ENCODE peak calls at places on chromosomes 3 and 15, in eight cellular contexts. One of them, this sample, is unnamed.
A peak's percentile ranks its signal among the peaks of the same experiment; 100 is the strongest.

GRCh38 chr3:3172627-3173026 is 6.9 kb downstream of the CRBN start:
- DNase-seq in AG10803: no peak
- DNase-seq in mesenchymal stem cell: no peak
- DNase-seq in cardiac fibroblast: no peak
- DNase-seq in fibroblast of mammary gland: no peak
- DNase-seq in tibial artery: no peak
- DNase-seq in foreskin fibroblast: no peak
- DNase-seq in OCI-LY7: no peak
- DNase-seq in this sample: no peak

GRCh38 chr3:159253860-159254259 is 452.0 kb downstream of the MFSD1 start:
- DNase-seq in fibroblast of mammary gland: peak; percentile 27
- DNase-seq in foreskin fibroblast: no peak
- DNase-seq in mesenchymal stem cell: no peak
- DNase-seq in cardiac fibroblast: no peak
- DNase-seq in AG10803: no peak
- DNase-seq in tibial artery: no peak
- DNase-seq in OCI-LY7: no peak
- DNase-seq in this sample: no peak

GRCh38 chr3:150911780-150912179 is 6.5 kb upstream of the MINDY4B start:
- DNase-seq in mesenchymal stem cell: no peak
- DNase-seq in foreskin fibroblast: no peak
- DNase-seq in AG10803: no peak
- DNase-seq in tibial artery: no peak
- DNase-seq in fibroblast of mammary gland: no peak
- DNase-seq in OCI-LY7: no peak
- DNase-seq in cardiac fibroblast: no peak
- DNase-seq in this sample: no peak

GRCh38 chr3:66439666-66440344 is 61.0 kb downstream of the LRIG1 start:
- DNase-seq in AG10803: no peak
- DNase-seq in cardiac fibroblast: no peak
- DNase-seq in foreskin fibroblast: no peak
- DNase-seq in tibial artery: no peak
- DNase-seq in OCI-LY7: peak; percentile 50
- DNase-seq in fibroblast of mammary gland: no peak
- DNase-seq in mesenchymal stem cell: no peak
- DNase-seq in this sample: no peak

GRCh38 chr3:30135190-30135589 is 471.2 kb upstream of the TGFBR2 start:
- DNase-seq in foreskin fibroblast: no peak
- DNase-seq in fibroblast of mammary gland: peak; percentile 35
- DNase-seq in OCI-LY7: peak; percentile 22
- DNase-seq in AG10803: peak; percentile 57
- DNase-seq in mesenchymal stem cell: peak; percentile 7
- DNase-seq in cardiac fibroblast: no peak
- DNase-seq in tibial artery: no peak
- DNase-seq in this sample: no peak

GRCh38 chr3:29758108-29759020 is 477.5 kb downstream of the RBMS3 start:
- DNase-seq in mesenchymal stem cell: peak; percentile 89
- DNase-seq in AG10803: peak; percentile 92
- DNase-seq in foreskin fibroblast: peak; percentile 75
- DNase-seq in fibroblast of mammary gland: peak; percentile 97
- DNase-seq in cardiac fibroblast: peak; percentile 95
- DNase-seq in tibial artery: no peak
- DNase-seq in OCI-LY7: no peak
- DNase-seq in this sample: peak; percentile 83

GRCh38 chr3:177134166-177134565 is 63.1 kb downstream of the TBL1XR1 start:
- DNase-seq in tibial artery: no peak
- DNase-seq in AG10803: peak; percentile 25
- DNase-seq in cardiac fibroblast: peak; percentile 34
- DNase-seq in foreskin fibroblast: no peak
- DNase-seq in OCI-LY7: no peak
- DNase-seq in mesenchymal stem cell: peak; percentile 29
- DNase-seq in fibroblast of mammary gland: peak; percentile 37
- DNase-seq in this sample: no peak

GRCh38 chr3:17231537-17232261 is 346.9 kb downstream of the PLCL2 start:
- DNase-seq in fibroblast of mammary gland: no peak
- DNase-seq in tibial artery: no peak
- DNase-seq in foreskin fibroblast: no peak
- DNase-seq in AG10803: no peak
- DNase-seq in OCI-LY7: peak; percentile 20
- DNase-seq in mesenchymal stem cell: no peak
- DNase-seq in cardiac fibroblast: no peak
- DNase-seq in this sample: no peak

GRCh38 chr3:187207624-187208023 is 10.3 kb downstream of the RTP1 start:
- DNase-seq in tibial artery: no peak
- DNase-seq in fibroblast of mammary gland: no peak
- DNase-seq in foreskin fibroblast: no peak
- DNase-seq in mesenchymal stem cell: no peak
- DNase-seq in cardiac fibroblast: no peak
- DNase-seq in AG10803: peak; percentile 75
- DNase-seq in OCI-LY7: no peak
- DNase-seq in this sample: no peak

GRCh38 chr15:78000089-78000926 is 77.2 kb downstream of the TBC1D2B start:
- DNase-seq in OCI-LY7: peak; percentile 90
- DNase-seq in fibroblast of mammary gland: peak; percentile 58
- DNase-seq in mesenchymal stem cell: peak; percentile 66
- DNase-seq in foreskin fibroblast: peak; percentile 25
- DNase-seq in AG10803: peak; percentile 16
- DNase-seq in tibial artery: peak; percentile 74
- DNase-seq in cardiac fibroblast: peak; percentile 62
- DNase-seq in this sample: peak; percentile 36

GRCh38 chr3:10467904-10468610 is 37.3 kb downstream of the ATP2B2 start:
- DNase-seq in OCI-LY7: no peak
- DNase-seq in mesenchymal stem cell: no peak
- DNase-seq in foreskin fibroblast: no peak
- DNase-seq in fibroblast of mammary gland: no peak
- DNase-seq in tibial artery: no peak
- DNase-seq in AG10803: no peak
- DNase-seq in cardiac fibroblast: no peak
- DNase-seq in this sample: peak; percentile 39

GRCh38 chr3:33775363-33775762 is 23.1 kb upstream of the PDCD6IP start:
- DNase-seq in AG10803: no peak
- DNase-seq in cardiac fibroblast: no peak
- DNase-seq in fibroblast of mammary gland: no peak
- DNase-seq in foreskin fibroblast: no peak
- DNase-seq in mesenchymal stem cell: no peak
- DNase-seq in OCI-LY7: no peak
- DNase-seq in tibial artery: no peak
- DNase-seq in this sample: no peak

GRCh38 chr3:33380653-33381052 is 59.6 kb downstream of the UBP1 start:
- DNase-seq in cardiac fibroblast: no peak
- DNase-seq in OCI-LY7: no peak
- DNase-seq in foreskin fibroblast: no peak
- DNase-seq in fibroblast of mammary gland: no peak
- DNase-seq in mesenchymal stem cell: no peak
- DNase-seq in tibial artery: no peak
- DNase-seq in AG10803: no peak
- DNase-seq in this sample: no peak

GRCh38 chr15:40501487-40501886 is 30.7 kb downstream of the CHST14 start:
- DNase-seq in tibial artery: no peak
- DNase-seq in fibroblast of mammary gland: peak; percentile 30
- DNase-seq in cardiac fibroblast: no peak
- DNase-seq in OCI-LY7: no peak
- DNase-seq in mesenchymal stem cell: no peak
- DNase-seq in AG10803: no peak
- DNase-seq in foreskin fibroblast: no peak
- DNase-seq in this sample: no peak

GRCh38 chr3:106176734-106177133 is 307.9 kb upstream of the CBLB start:
- DNase-seq in tibial artery: no peak
- DNase-seq in fibroblast of mammary gland: peak; percentile 12
- DNase-seq in AG10803: peak; percentile 12
- DNase-seq in mesenchymal stem cell: peak; percentile 53
- DNase-seq in cardiac fibroblast: peak; percentile 36
- DNase-seq in foreskin fibroblast: no peak
- DNase-seq in OCI-LY7: no peak
- DNase-seq in this sample: no peak

GRCh38 chr3:120094776-120095225 is 554 bp upstream of the GSK3B start:
- DNase-seq in fibroblast of mammary gland: peak; percentile 100
- DNase-seq in foreskin fibroblast: peak; percentile 100
- DNase-seq in OCI-LY7: peak; percentile 98
- DNase-seq in cardiac fibroblast: peak; percentile 100
- DNase-seq in AG10803: peak; percentile 100
- DNase-seq in tibial artery: peak; percentile 100
- DNase-seq in mesenchymal stem cell: peak; percentile 100
- DNase-seq in this sample: peak; percentile 100

DNA sequence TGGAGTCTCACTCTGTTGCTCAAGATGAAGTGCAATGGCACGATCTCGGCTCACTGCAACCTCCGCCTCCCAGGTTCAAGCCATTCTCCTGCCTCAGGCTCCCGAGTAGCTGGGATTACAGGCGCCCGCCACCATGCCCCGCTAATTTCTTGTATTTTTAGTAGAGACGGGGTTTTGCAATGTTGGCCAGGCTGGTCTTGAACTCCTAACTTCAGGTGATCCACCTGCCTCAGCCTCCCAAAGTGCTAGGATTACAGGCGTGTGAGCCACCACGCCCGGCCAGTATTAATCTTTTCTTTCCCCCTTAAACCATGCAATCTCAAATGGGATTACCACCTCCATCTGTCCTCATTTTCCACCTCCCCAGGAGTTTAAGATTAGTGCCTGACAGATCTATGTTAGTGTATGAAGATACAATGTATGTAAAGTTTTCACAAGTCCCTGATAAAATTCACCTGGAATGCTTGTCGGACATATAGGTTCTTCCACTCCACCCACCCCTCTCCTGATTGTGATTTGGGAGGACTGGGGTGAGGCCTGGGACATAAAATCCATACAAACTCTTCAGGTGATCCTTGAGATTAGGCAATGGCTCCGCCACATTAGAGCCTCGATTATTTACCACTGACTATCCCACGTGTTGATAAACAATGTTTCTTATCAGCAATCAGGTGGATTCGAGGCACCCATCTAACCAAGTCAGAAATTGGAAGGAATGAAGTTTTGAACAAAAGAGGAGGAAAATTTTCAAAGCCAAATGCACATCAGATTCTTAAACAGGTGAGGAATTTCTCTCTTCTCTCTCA is 1.2 kb downstream of the PARL start:
- DNase-seq in mesenchymal stem cell: no peak
- DNase-seq in fibroblast of mammary gland: no peak
- DNase-seq in tibial artery: no peak
- DNase-seq in foreskin fibroblast: no peak
- DNase-seq in cardiac fibroblast: no peak
- DNase-seq in AG10803: no peak
- DNase-seq in OCI-LY7: no peak
- DNase-seq in this sample: no peak
- H3K4me3 ChIP-seq in mesenchymal stem cell: no peak overlapping the region
- H3K4me3 ChIP-seq in fibroblast of mammary gland: peak overlapping the region; percentile 93
- H3K4me3 ChIP-seq in tibial artery: peak overlapping the region; percentile 92
- H3K4me3 ChIP-seq in foreskin fibroblast: peak overlapping the region; percentile 99
- H3K4me3 ChIP-seq in cardiac fibroblast: peak overlapping the region; percentile 97
- H3K4me3 ChIP-seq in AG10803: peak overlapping the region; percentile 95
- H3K4me3 ChIP-seq in OCI-LY7: peak overlapping the region; percentile 76
- H3K4me3 ChIP-seq in this sample: peak overlapping the region; percentile 78

GRCh38 chr3:154799801-154800200 is 280.3 kb upstream of the MME start:
- DNase-seq in mesenchymal stem cell: peak; percentile 40
- DNase-seq in AG10803: peak; percentile 35
- DNase-seq in fibroblast of mammary gland: peak; percentile 58
- DNase-seq in foreskin fibroblast: peak; percentile 34
- DNase-seq in OCI-LY7: no peak
- DNase-seq in cardiac fibroblast: peak; percentile 28
- DNase-seq in tibial artery: no peak
- DNase-seq in this sample: no peak
- H3K4me3 ChIP-seq in mesenchymal stem cell: no peak overlapping the region
- H3K4me3 ChIP-seq in AG10803: no peak overlapping the region
- H3K4me3 ChIP-seq in fibroblast of mammary gland: no peak overlapping the region
- H3K4me3 ChIP-seq in foreskin fibroblast: no peak overlapping the region
- H3K4me3 ChIP-seq in OCI-LY7: no peak overlapping the region
- H3K4me3 ChIP-seq in cardiac fibroblast: no peak overlapping the region
- H3K4me3 ChIP-seq in tibial artery: no peak overlapping the region
- H3K4me3 ChIP-seq in this sample: no peak overlapping the region

DNA sequence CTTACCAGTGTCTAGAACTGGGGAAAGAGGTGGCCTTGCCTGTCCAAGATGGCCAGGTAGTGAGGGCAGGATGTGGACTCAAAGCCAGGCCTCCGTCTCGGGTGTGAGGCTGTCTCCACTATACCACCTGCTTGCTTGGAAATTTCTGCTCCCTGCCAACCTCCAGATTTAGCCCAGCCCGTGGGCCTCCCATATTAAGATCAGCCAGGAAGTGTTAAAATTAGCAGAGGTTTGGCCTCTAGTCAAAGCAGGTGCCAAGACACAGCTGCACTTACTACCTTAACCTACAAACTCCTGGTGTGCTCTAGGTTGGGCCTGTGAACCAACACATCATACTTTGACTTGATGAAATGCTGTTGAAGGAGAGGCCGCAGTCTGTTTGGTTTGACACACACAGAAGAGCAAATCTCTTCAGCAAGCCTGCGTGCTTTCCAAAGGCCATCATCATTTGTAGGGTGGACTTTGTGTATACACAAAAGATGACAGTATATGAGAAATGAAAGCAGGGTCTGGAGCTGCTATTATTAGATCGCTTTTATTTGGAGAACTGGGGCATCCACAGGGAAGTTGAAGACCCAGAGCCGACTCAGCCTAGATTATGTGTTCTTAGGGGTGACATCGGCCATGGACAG is 206.5 kb downstream of the XXYLT1 start:
- DNase-seq in tibial artery: no peak
- DNase-seq in foreskin fibroblast: no peak
- DNase-seq in fibroblast of mammary gland: no peak
- DNase-seq in cardiac fibroblast: no peak
- DNase-seq in AG10803: no peak
- DNase-seq in OCI-LY7: peak; percentile 80
- DNase-seq in mesenchymal stem cell: no peak
- DNase-seq in this sample: no peak
- H3K4me3 ChIP-seq in tibial artery: no peak overlapping the region
- H3K4me3 ChIP-seq in foreskin fibroblast: no peak overlapping the region
- H3K4me3 ChIP-seq in fibroblast of mammary gland: no peak overlapping the region
- H3K4me3 ChIP-seq in cardiac fibroblast: no peak overlapping the region
- H3K4me3 ChIP-seq in AG10803: no peak overlapping the region
- H3K4me3 ChIP-seq in OCI-LY7: peak overlapping the region; percentile 20
- H3K4me3 ChIP-seq in mesenchymal stem cell: no peak overlapping the region
- H3K4me3 ChIP-seq in this sample: no peak overlapping the region

GRCh38 chr15:84956199-84956598 is 25.5 kb upstream of the PDE8A start:
- DNase-seq in foreskin fibroblast: no peak
- DNase-seq in tibial artery: no peak
- DNase-seq in fibroblast of mammary gland: no peak
- DNase-seq in cardiac fibroblast: no peak
- DNase-seq in mesenchymal stem cell: no peak
- DNase-seq in AG10803: no peak
- DNase-seq in OCI-LY7: no peak
- DNase-seq in this sample: no peak

GRCh38 chr15:84953726-84954125 is 27.9 kb upstream of the PDE8A start:
- DNase-seq in OCI-LY7: no peak
- DNase-seq in cardiac fibroblast: no peak
- DNase-seq in fibroblast of mammary gland: no peak
- DNase-seq in mesenchymal stem cell: no peak
- DNase-seq in foreskin fibroblast: no peak
- DNase-seq in AG10803: no peak
- DNase-seq in tibial artery: no peak
- DNase-seq in this sample: no peak

GRCh38 chr15:84950570-84951111 is 31.0 kb upstream of the PDE8A start:
- DNase-seq in tibial artery: no peak
- DNase-seq in OCI-LY7: no peak
- DNase-seq in fibroblast of mammary gland: no peak
- DNase-seq in AG10803: no peak
- DNase-seq in mesenchymal stem cell: no peak
- DNase-seq in cardiac fibroblast: no peak
- DNase-seq in foreskin fibroblast: no peak
- DNase-seq in this sample: no peak

GRCh38 chr15:84953136-84953535 is 28.5 kb upstream of the PDE8A start:
- DNase-seq in fibroblast of mammary gland: peak; percentile 29
- DNase-seq in foreskin fibroblast: no peak
- DNase-seq in mesenchymal stem cell: peak; percentile 46
- DNase-seq in AG10803: peak; percentile 19
- DNase-seq in tibial artery: no peak
- DNase-seq in OCI-LY7: no peak
- DNase-seq in cardiac fibroblast: no peak
- DNase-seq in this sample: no peak

GRCh38 chr15:84955089-84955848 is 26.4 kb upstream of the PDE8A start:
- DNase-seq in mesenchymal stem cell: peak; percentile 81
- DNase-seq in cardiac fibroblast: peak; percentile 84
- DNase-seq in foreskin fibroblast: peak; percentile 56
- DNase-seq in tibial artery: peak; percentile 87
- DNase-seq in fibroblast of mammary gland: peak; percentile 76
- DNase-seq in OCI-LY7: peak; percentile 30
- DNase-seq in AG10803: peak; percentile 69
- DNase-seq in this sample: peak; percentile 57
- H3K4me3 ChIP-seq in mesenchymal stem cell: peak overlapping the region; percentile 11
- H3K4me3 ChIP-seq in cardiac fibroblast: peak overlapping the region; percentile 41
- H3K4me3 ChIP-seq in foreskin fibroblast: peak overlapping the region; percentile 20
- H3K4me3 ChIP-seq in tibial artery: peak overlapping the region; percentile 26
- H3K4me3 ChIP-seq in fibroblast of mammary gland: no peak overlapping the region
- H3K4me3 ChIP-seq in OCI-LY7: no peak overlapping the region
- H3K4me3 ChIP-seq in AG10803: peak overlapping the region; percentile 46
- H3K4me3 ChIP-seq in this sample: peak overlapping the region; percentile 16